ENCODE peak calls at places on chromosome 5, in four cellular contexts. L is AG09309, P is LNCaP clone FGC, V is Panc1. E is an unnamed sample.

GRCh38 chr5:73321757-73322452 is 126.7 kb downstream of the FOXD1 start:
- DNase-seq in L (peak), P (no peak), V (peak), E (peak)

GRCh38 chr5:10689391-10690081 is 71.5 kb downstream of the DAP start:
- DNase-seq in L (no peak), P (no peak), V (no peak), E (no peak)

GRCh38 chr5:33969572-33970452 is 14.7 kb downstream of the SLC45A2 start:
- DNase-seq in L (no peak), P (peak), V (peak), E (no peak)

GRCh38 chr5:120684749-120685415 is 220.8 kb downstream of the PRR16 start:
- DNase-seq in L (no peak), P (no peak), V (no peak), E (no peak)

GRCh38 chr5:150774145-150774544 is 4.4 kb upstream of the SMIM3 start:
- DNase-seq in L (peak), P (no peak), V (no peak), E (peak)

GRCh38 chr5:126801992-126802294 is 25.0 kb downstream of the LMNB1 start:
- DNase-seq in L (no peak), P (no peak), V (peak), E (no peak)

GRCh38 chr5:58246521-58246944 is 213.4 kb downstream of the PLK2 start:
- DNase-seq in L (no peak), P (no peak), V (no peak), E (no peak)

GRCh38 chr5:150487199-150488061 is 20.5 kb upstream of the NDST1 start:
- DNase-seq in L (no peak), P (no peak), V (no peak), E (no peak)

GRCh38 chr5:31328031-31328430 is 134.5 kb downstream of the CDH6 start:
- DNase-seq in L (no peak), P (no peak), V (no peak), E (no peak)

GRCh38 chr5:106637275-106637674 is 1033.5 kb downstream of the EFNA5 start:
- DNase-seq in L (no peak), P (no peak), V (no peak), E (no peak)

GRCh38 chr5:138601444-138601843 is 26.2 kb upstream of the HSPA9 start:
- DNase-seq in L (peak), P (no peak), V (peak), E (peak)

GRCh38 chr5:110916373-110917049 is 155.0 kb upstream of the TSLP start:
- DNase-seq in L (peak), P (no peak), V (no peak), E (no peak)

GRCh38 chr5:54551906-54552305 is 34.3 kb downstream of the SNX18 start:
- DNase-seq in L (no peak), P (no peak), V (no peak), E (no peak)

GRCh38 chr5:132190161-132190817 is 37.4 kb downstream of the P4HA2 start:
- DNase-seq in L (peak), P (peak), V (peak), E (no peak)

GRCh38 chr5:35902032-35902681 is 36.3 kb downstream of the CAPSL start:
- DNase-seq in L (no peak), P (no peak), V (no peak), E (no peak)

GRCh38 chr5:53333160-53333559 is 147.3 kb upstream of the FST start:
- DNase-seq in L (peak), P (no peak), V (no peak), E (no peak)

GRCh38 chr5:74543162-74543995 is 97.1 kb downstream of the ENC1 start:
- DNase-seq in L (peak), P (no peak), V (peak), E (peak)

GRCh38 chr5:169048568-169049125 is 252.3 kb downstream of the SLIT3 start:
- DNase-seq in L (no peak), P (no peak), V (no peak), E (no peak)

GRCh38 chr5:16735092-16735970 is 118.5 kb upstream of the RETREG1 start:
- DNase-seq in L (no peak), P (no peak), V (no peak), E (peak)

GRCh38 chr5:16737173-16737572 is 120.4 kb upstream of the RETREG1 start:
- DNase-seq in L (no peak), P (no peak), V (no peak), E (no peak)

GRCh38 chr5:16737620-16738364 is 121.0 kb upstream of the RETREG1 start:
- DNase-seq in L (no peak), P (no peak), V (no peak), E (no peak)

GRCh38 chr5:16733597-16733996 is 116.8 kb upstream of the RETREG1 start:
- DNase-seq in L (no peak), P (no peak), V (no peak), E (no peak)

DNA sequence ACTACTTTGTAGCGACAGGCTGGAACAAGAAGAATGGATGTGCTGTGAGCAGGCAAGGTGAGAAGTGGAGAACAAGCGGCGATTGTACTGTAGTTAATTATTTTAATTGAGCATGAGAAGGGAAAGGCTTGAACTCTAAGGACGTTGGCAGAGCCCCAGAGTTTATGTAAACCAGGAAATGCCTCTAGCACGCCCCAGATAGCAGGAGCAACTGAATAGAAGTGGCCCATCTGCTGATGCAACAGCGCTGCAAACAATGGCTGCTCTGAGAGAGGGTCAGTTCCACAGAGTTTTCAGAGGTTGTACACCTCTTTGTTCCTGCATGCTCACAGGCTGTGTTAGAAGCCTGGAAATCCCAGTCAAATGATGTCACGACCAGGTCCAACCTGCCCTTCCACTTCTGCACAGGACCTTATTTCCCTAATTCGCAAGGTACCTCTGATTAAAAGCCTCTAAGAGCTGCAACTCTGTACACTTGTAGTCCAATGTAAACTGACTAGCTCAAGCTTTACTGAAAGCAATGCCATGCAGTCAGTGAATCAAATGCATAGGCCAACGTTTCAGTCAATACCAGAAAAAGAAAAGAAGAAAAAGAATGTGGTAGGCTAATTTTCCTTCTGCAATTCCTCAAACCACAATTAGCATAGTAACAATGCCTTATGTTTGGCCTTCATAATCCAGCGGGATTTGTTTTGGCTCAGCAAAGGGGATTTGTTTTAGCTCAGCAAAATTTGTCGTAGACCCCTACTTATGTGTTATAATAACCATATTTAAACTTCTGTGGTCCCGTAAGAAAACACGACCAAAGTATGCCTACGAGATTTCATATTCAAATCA is 119.6 kb upstream of the RETREG1 start:
- DNase-seq in L (no peak), P (peak), V (peak), E (peak)
- H3K4me3 ChIP-seq in L (no peak), P (no peak), V (no peak), E (no peak)

DNA sequence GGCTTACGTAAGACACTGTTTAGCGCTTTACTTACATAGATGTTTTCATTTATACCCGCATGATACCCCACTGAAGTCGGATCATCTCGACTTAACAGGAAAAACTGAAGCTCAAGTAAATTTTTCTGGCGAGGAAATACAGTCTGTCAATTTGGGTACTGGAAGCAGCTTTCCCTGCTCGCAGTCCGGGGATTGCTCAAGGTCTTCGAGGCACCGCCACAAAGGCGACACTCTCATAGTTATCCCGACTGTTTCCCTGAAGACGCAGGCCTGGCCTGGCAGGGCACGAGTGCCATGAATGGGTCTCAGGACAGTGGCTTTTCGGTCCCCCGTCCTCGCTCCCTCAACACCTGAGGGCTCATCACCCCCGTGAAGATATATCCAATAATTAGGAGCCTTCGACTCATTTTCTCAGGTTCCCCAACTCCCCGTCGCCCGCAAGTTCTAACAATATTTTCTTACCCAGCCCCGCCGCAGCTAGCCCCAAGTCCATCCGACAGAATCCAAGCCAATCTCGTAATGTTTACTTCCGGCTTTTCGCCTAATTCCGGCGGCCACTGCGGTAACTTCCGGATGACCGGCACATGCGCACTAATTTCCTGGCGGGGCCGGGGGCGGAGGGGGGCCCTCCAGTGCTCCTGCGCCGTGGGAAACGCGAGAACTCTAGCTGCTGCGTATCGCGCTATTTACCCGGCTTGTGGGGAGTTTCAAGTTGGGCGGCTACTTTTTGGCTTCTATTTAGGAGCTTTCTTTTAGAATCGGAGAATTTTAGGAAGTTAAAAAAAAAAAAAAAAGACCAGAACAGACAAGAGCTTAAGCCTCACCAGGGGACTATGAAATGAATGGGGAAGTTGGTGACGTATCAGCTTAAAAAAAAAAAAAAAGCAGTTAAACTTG is at the start of gene SLU7:
- DNase-seq in L (peak), P (peak), V (peak), E (no peak)
- H3K4me3 ChIP-seq in L (peak), P (peak), V (peak), E (peak)

GRCh38 chr5:172189693-172190296 is 1.8 kb upstream of the STK10 start:
- DNase-seq in L (no peak), P (no peak), V (no peak), E (no peak)
- H3K4me3 ChIP-seq in L (no peak), P (no peak), V (peak), E (no peak)

GRCh38 chr5:55633574-55634203 is 78.4 kb downstream of the SLC38A9 start:
- DNase-seq in L (no peak), P (peak), V (no peak), E (peak)
- H3K4me3 ChIP-seq in L (no peak), P (no peak), V (no peak), E (no peak)

GRCh38 chr5:97225222-97225621 is 42.2 kb upstream of the RIOK2 start:
- DNase-seq in L (no peak), P (no peak), V (no peak), E (no peak)

GRCh38 chr5:97224112-97224750 is 41.2 kb upstream of the RIOK2 start:
- DNase-seq in L (peak), P (no peak), V (no peak), E (no peak)

GRCh38 chr5:97229688-97230285 is 46.7 kb upstream of the RIOK2 start:
- DNase-seq in L (no peak), P (no peak), V (no peak), E (no peak)

GRCh38 chr5:97231025-97231636 is 48.1 kb upstream of the RIOK2 start:
- DNase-seq in L (peak), P (peak), V (peak), E (peak)

DNA sequence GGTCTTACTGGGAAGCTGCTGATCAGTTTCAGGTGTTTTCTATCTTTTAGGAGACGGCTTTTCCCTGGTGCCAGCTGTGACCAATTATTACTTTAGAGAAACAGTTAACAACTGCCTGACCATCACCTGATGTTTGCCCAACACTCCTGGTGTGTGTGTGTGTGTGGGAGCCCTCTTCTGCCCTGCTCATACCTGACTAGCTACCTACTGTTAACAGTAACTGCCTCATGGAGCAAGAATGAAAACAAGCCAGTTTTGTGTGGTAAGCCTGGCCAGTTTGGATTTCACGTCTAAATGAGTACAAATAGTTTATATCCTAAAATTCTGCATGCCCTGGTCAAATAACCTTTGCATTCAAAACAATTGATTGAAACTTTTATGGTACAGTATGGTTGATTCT is 46.1 kb upstream of the RIOK2 start:
- DNase-seq in L (no peak), P (no peak), V (no peak), E (no peak)
- H3K4me3 ChIP-seq in L (no peak), P (no peak), V (no peak), E (no peak)

DNA sequence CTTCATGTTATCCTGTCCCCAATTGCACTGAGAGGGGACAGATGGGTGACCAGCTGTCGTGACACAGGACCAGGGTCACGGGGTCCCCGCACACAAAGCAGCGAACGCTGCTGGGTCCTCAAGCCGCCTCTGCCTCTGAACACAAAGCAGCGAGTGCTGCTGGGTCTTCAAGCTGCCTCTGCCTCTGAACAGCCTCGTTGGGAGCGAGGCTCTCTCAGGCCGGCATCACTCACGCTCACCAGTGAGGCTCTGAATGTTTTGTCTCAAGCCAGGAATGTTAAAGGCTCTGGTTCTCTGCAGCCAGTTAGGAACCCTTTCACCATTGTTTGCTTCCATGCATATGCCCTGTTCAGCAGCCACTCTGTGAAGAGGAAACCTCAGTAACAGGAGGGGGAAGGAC is 82.7 kb upstream of the TAF11L2 start:
- DNase-seq in L (no peak), P (no peak), V (no peak), E (no peak)
- H3K4me3 ChIP-seq in L (no peak), P (no peak), V (no peak), E (no peak)

E was measured in epithelial cell of proximal tubule.